ENCODE peak calls at places on chromosomes 12 and 14, in seven cellular contexts. N is T-helper 1 cell, S is HEK293T, D is fibroblast of villous mesenchyme, R is psoas muscle, H is omental fat pad, W is osteoblast. Q is an unnamed sample.

GRCh38 chr12:132173135-132174014 is 29.1 kb downstream of the NOC4L start:
- DNase-seq in N (no peak), S (no peak), D (no peak), R (peak), H (no peak), W (no peak), Q (no peak)

GRCh38 chr14:52103416-52103815 is 34.6 kb upstream of the NID2 start:
- DNase-seq in N (no peak), S (no peak), D (no peak), R (no peak), H (no peak), W (no peak), Q (no peak)

GRCh38 chr14:69079188-69079742 is 73.7 kb downstream of the DCAF5 start:
- DNase-seq in N (no peak), S (no peak), D (peak), R (no peak), H (no peak), W (peak), Q (no peak)

GRCh38 chr14:79614443-79614842 is 596.9 kb downstream of the DIO2 start:
- DNase-seq in N (no peak), S (no peak), D (no peak), R (no peak), H (no peak), W (no peak), Q (no peak)

GRCh38 chr12:27914956-27915355 is 57.6 kb downstream of the PTHLH start:
- DNase-seq in N (no peak), S (no peak), D (no peak), R (no peak), H (no peak), W (no peak), Q (no peak)

GRCh38 chr14:36997843-36998242 is 174.6 kb downstream of the SLC25A21 start:
- DNase-seq in N (no peak), S (no peak), D (no peak), R (no peak), H (no peak), W (no peak), Q (no peak)

GRCh38 chr12:46404225-46404631 is 31.7 kb upstream of the SLC38A2 start:
- DNase-seq in N (no peak), S (no peak), D (peak), R (no peak), H (no peak), W (no peak), Q (no peak)

GRCh38 chr14:91810699-91811098 is 56.6 kb downstream of the TC2N start:
- DNase-seq in N (no peak), S (no peak), D (no peak), R (no peak), H (no peak), W (no peak), Q (no peak)

GRCh38 chr12:50224026-50224692 is 57.0 kb upstream of the CERS5 start:
- DNase-seq in N (peak), S (no peak), D (no peak), R (no peak), H (no peak), W (peak), Q (peak)

GRCh38 chr12:52829986-52830385 is 4.1 kb downstream of the KRT79 start:
- DNase-seq in N (no peak), S (no peak), D (no peak), R (no peak), H (no peak), W (peak), Q (no peak)

GRCh38 chr12:50066402-50066801 is 9.0 kb downstream of the ASIC1 start:
- DNase-seq in N (no peak), S (no peak), D (peak), R (no peak), H (no peak), W (peak), Q (no peak)

Q was measured in T-helper 22 cell.